ENCODE peak calls at places on chromosome 5, in nine cellular contexts. One of them, this sample, is unnamed.

GRCh38 chr5:143887901-143888648 is 76.1 kb downstream of the HMHB1 start:
- DNase-seq in hepatocyte: no peak
- DNase-seq in heart right ventricle: no peak
- DNase-seq in sigmoid colon: no peak
- DNase-seq in transverse colon: no peak
- DNase-seq in right atrium auricular region: no peak
- DNase-seq in PC-3: peak; percentile 23
- DNase-seq in lung: no peak
- DNase-seq in ovary: no peak
- DNase-seq in this sample: peak; percentile 63

GRCh38 chr5:149267241-149267973 is 4.3 kb upstream of the AFAP1L1 start:
- DNase-seq in PC-3: peak; percentile 94
- DNase-seq in right atrium auricular region: no peak
- DNase-seq in hepatocyte: no peak
- DNase-seq in transverse colon: no peak
- DNase-seq in heart right ventricle: no peak
- DNase-seq in sigmoid colon: no peak
- DNase-seq in lung: no peak
- DNase-seq in ovary: no peak
- DNase-seq in this sample: no peak

GRCh38 chr5:123549256-123549904 is 37.4 kb downstream of the CSNK1G3 start:
- DNase-seq in hepatocyte: no peak
- DNase-seq in transverse colon: peak; percentile 34
- DNase-seq in heart right ventricle: no peak
- DNase-seq in right atrium auricular region: no peak
- DNase-seq in sigmoid colon: no peak
- DNase-seq in lung: no peak
- DNase-seq in PC-3: no peak
- DNase-seq in ovary: no peak
- DNase-seq in this sample: no peak

GRCh38 chr5:669111-669841 is 23.9 kb downstream of the TPPP start:
- DNase-seq in ovary: peak; percentile 46
- DNase-seq in lung: no peak
- DNase-seq in PC-3: no peak
- DNase-seq in right atrium auricular region: no peak
- DNase-seq in hepatocyte: peak; percentile 43
- DNase-seq in sigmoid colon: peak; percentile 76
- DNase-seq in transverse colon: peak; percentile 49
- DNase-seq in heart right ventricle: no peak
- DNase-seq in this sample: peak; percentile 61

GRCh38 chr5:95818181-95819147 is 4.1 kb downstream of the GLRX start:
- DNase-seq in right atrium auricular region: no peak
- DNase-seq in sigmoid colon: no peak
- DNase-seq in lung: peak; percentile 55
- DNase-seq in PC-3: no peak
- DNase-seq in heart right ventricle: no peak
- DNase-seq in hepatocyte: no peak
- DNase-seq in ovary: no peak
- DNase-seq in transverse colon: no peak
- DNase-seq in this sample: no peak

GRCh38 chr5:173789031-173789920 is 98.9 kb upstream of the CPEB4 start:
- DNase-seq in ovary: no peak
- DNase-seq in PC-3: peak; percentile 87
- DNase-seq in lung: no peak
- DNase-seq in heart right ventricle: no peak
- DNase-seq in sigmoid colon: peak; percentile 41
- DNase-seq in hepatocyte: peak; percentile 35
- DNase-seq in transverse colon: no peak
- DNase-seq in right atrium auricular region: no peak
- DNase-seq in this sample: peak; percentile 83

GRCh38 chr5:177362102-177362868 is 4.6 kb downstream of the RGS14 start:
- DNase-seq in PC-3: no peak
- DNase-seq in lung: peak; percentile 54
- DNase-seq in heart right ventricle: no peak
- DNase-seq in ovary: no peak
- DNase-seq in transverse colon: no peak
- DNase-seq in sigmoid colon: no peak
- DNase-seq in hepatocyte: no peak
- DNase-seq in right atrium auricular region: no peak
- DNase-seq in this sample: no peak

GRCh38 chr5:146340260-146341081 is 1.8 kb downstream of the POU4F3 start:
- DNase-seq in heart right ventricle: peak; percentile 63
- DNase-seq in hepatocyte: peak; percentile 80
- DNase-seq in lung: peak; percentile 55
- DNase-seq in ovary: peak; percentile 23
- DNase-seq in right atrium auricular region: no peak
- DNase-seq in transverse colon: no peak
- DNase-seq in PC-3: peak; percentile 52
- DNase-seq in sigmoid colon: no peak
- DNase-seq in this sample: peak; percentile 59

GRCh38 chr5:154603978-154604679 is 126.1 kb upstream of the HAND1 start:
- DNase-seq in sigmoid colon: peak; percentile 81
- DNase-seq in heart right ventricle: peak; percentile 21
- DNase-seq in hepatocyte: peak; percentile 73
- DNase-seq in PC-3: peak; percentile 20
- DNase-seq in lung: peak; percentile 47
- DNase-seq in ovary: no peak
- DNase-seq in transverse colon: peak; percentile 14
- DNase-seq in right atrium auricular region: no peak
- DNase-seq in this sample: peak; percentile 1

GRCh38 chr5:82749453-82749852 is 327.7 kb downstream of the TMEM167A start:
- DNase-seq in PC-3: peak; percentile 4
- DNase-seq in ovary: no peak
- DNase-seq in heart right ventricle: no peak
- DNase-seq in right atrium auricular region: no peak
- DNase-seq in sigmoid colon: no peak
- DNase-seq in transverse colon: no peak
- DNase-seq in lung: no peak
- DNase-seq in hepatocyte: peak; percentile 10
- DNase-seq in this sample: peak; percentile 43

GRCh38 chr5:165620394-165620793 is 2115.0 kb downstream of the MAT2B start:
- DNase-seq in right atrium auricular region: no peak
- DNase-seq in hepatocyte: no peak
- DNase-seq in ovary: peak; percentile 30
- DNase-seq in heart right ventricle: no peak
- DNase-seq in sigmoid colon: peak; percentile 78
- DNase-seq in transverse colon: peak; percentile 10
- DNase-seq in PC-3: no peak
- DNase-seq in lung: no peak
- DNase-seq in this sample: no peak

GRCh38 chr5:172789687-172790495 is 18.9 kb upstream of the DUSP1 start:
- DNase-seq in transverse colon: no peak
- DNase-seq in right atrium auricular region: no peak
- DNase-seq in lung: no peak
- DNase-seq in hepatocyte: no peak
- DNase-seq in sigmoid colon: peak; percentile 65
- DNase-seq in PC-3: no peak
- DNase-seq in heart right ventricle: no peak
- DNase-seq in ovary: peak; percentile 76
- DNase-seq in this sample: no peak

GRCh38 chr5:152113401-152113800 is 188.8 kb upstream of the GLRA1 start:
- DNase-seq in ovary: no peak
- DNase-seq in right atrium auricular region: no peak
- DNase-seq in PC-3: no peak
- DNase-seq in transverse colon: no peak
- DNase-seq in lung: no peak
- DNase-seq in heart right ventricle: no peak
- DNase-seq in hepatocyte: no peak
- DNase-seq in sigmoid colon: no peak
- DNase-seq in this sample: peak; percentile 9

GRCh38 chr5:41510176-41510831 is at the start of gene PLCXD3:
- DNase-seq in right atrium auricular region: peak; percentile 64
- DNase-seq in hepatocyte: peak; percentile 29
- DNase-seq in lung: peak; percentile 28
- DNase-seq in heart right ventricle: peak; percentile 45
- DNase-seq in transverse colon: no peak
- DNase-seq in sigmoid colon: peak; percentile 60
- DNase-seq in ovary: peak; percentile 67
- DNase-seq in PC-3: peak; percentile 58
- DNase-seq in this sample: no peak

GRCh38 chr5:155728857-155729683 is 597.9 kb upstream of the SGCD start:
- DNase-seq in heart right ventricle: peak; percentile 19
- DNase-seq in ovary: no peak
- DNase-seq in hepatocyte: peak; percentile 41
- DNase-seq in sigmoid colon: no peak
- DNase-seq in PC-3: no peak
- DNase-seq in lung: no peak
- DNase-seq in transverse colon: no peak
- DNase-seq in right atrium auricular region: no peak
- DNase-seq in this sample: no peak

GRCh38 chr5:142845402-142845901 is 75.3 kb downstream of the ARHGAP26 start:
- DNase-seq in PC-3: no peak
- DNase-seq in heart right ventricle: no peak
- DNase-seq in sigmoid colon: no peak
- DNase-seq in transverse colon: peak; percentile 37
- DNase-seq in lung: no peak
- DNase-seq in hepatocyte: no peak
- DNase-seq in ovary: no peak
- DNase-seq in right atrium auricular region: no peak
- DNase-seq in this sample: no peak

DNA sequence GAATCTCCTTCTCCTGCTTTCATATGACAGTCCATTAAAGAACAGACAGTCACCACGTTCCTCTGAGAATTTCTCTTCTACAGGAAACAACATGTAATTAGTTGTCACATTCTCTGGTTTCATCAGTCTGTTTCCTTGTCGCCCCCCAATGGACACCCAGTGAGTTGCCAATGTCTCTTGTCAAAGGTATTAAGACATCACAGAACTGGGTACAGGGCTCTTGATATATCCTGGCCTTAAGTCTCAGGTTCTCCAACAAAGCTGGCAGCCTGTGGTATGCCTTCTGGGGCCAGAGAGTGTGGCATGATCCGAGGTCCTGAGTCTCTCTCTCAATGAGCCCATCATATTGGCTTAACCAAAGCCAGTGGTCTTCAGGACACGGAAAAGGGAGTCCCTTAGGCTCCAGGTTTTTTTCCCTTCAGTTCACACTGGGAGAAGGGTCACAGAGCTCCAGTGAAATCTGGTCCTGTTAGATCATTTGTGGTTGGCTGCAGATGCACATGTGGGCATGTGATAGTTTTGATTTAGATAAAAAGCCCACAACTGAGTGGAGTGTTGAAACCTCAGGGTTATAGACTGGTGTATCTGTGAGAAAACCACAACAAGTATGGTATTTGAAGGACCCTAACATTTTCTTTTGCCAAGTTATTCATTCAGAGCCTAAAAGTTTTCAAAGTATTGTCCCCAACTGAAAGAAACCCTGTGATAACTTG is 46.9 kb downstream of the PRLR start:
- DNase-seq in heart right ventricle: no peak
- DNase-seq in right atrium auricular region: no peak
- DNase-seq in PC-3: peak; percentile 72
- DNase-seq in ovary: peak; percentile 52
- DNase-seq in hepatocyte: peak; percentile 39
- DNase-seq in sigmoid colon: no peak
- DNase-seq in lung: peak; percentile 45
- DNase-seq in transverse colon: peak; percentile 56
- DNase-seq in this sample: peak; percentile 73
- TF ChIP-seq CTCF in heart right ventricle: peak; percentile 53
- TF ChIP-seq CTCF in right atrium auricular region: peak; percentile 66
- TF ChIP-seq CTCF in PC-3: peak; percentile 83
- TF ChIP-seq CTCF in ovary: no peak
- TF ChIP-seq CTCF in hepatocyte: peak; percentile 50
- TF ChIP-seq CTCF in sigmoid colon: peak; percentile 15
- TF ChIP-seq CTCF in lung: no peak
- TF ChIP-seq CTCF in transverse colon: peak; percentile 21
- TF ChIP-seq CTCF in this sample: peak; percentile 82

GRCh38 chr5:73280821-73281746 is 108.1 kb downstream of the TMEM174 start:
- DNase-seq in right atrium auricular region: no peak
- DNase-seq in lung: peak; percentile 71
- DNase-seq in transverse colon: no peak
- DNase-seq in sigmoid colon: no peak
- DNase-seq in ovary: peak; percentile 27
- DNase-seq in heart right ventricle: peak; percentile 54
- DNase-seq in hepatocyte: no peak
- DNase-seq in PC-3: peak; percentile 74
- DNase-seq in this sample: peak; percentile 70
- H3K27ac ChIP-seq in right atrium auricular region: no peak overlapping the region
- H3K27ac ChIP-seq in lung: peak overlapping the region; percentile 62
- H3K27ac ChIP-seq in transverse colon: no peak overlapping the region
- H3K27ac ChIP-seq in sigmoid colon: peak overlapping the region; percentile 32
- H3K27ac ChIP-seq in ovary: no peak overlapping the region
- H3K27ac ChIP-seq in heart right ventricle: no peak overlapping the region
- H3K27ac ChIP-seq in hepatocyte: no peak overlapping the region
- H3K27ac ChIP-seq in PC-3: peak overlapping the region; percentile 45
- H3K27ac ChIP-seq in this sample: no peak overlapping the region

DNA sequence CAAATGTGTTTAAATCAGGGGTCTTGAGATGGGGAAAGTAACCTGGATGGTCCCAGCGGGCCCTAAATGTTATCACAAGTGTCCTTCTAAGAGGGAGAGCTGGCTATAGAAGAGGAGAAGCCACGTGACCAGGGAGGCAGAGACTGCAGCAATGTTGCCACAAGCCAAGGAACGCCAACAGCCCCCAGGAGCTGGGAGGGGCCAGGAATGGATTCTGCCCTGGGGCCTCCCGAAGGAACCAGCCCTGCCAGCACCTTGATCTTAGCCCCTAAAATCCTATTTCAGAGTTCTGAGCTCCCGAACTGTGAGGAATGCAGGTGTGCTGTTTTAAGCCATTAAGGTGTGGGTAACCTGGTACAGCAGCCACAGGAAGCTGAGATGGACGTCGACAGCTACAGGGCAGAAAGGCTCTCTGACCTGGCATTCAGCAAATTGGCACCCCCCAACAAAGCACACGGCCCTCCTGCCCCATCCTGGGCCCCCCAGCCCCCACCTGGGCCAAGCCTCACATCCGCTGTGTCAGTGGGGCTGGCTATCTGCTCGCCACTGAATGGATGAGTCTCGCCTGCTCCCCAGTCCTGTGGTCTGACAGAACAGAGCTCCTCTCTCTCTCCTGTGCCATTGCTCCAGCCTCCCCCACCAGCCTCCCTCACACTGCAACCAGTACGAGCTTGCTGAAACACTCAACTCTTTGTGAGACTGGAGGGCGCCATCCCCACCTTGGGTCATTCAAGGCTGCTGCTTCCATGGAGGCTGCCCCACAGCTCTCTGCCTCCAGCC is 78.8 kb downstream of the ADAMTS2 start:
- DNase-seq in right atrium auricular region: peak; percentile 58
- DNase-seq in ovary: no peak
- DNase-seq in transverse colon: peak; percentile 2
- DNase-seq in PC-3: no peak
- DNase-seq in lung: no peak
- DNase-seq in hepatocyte: peak; percentile 4
- DNase-seq in sigmoid colon: peak; percentile 66
- DNase-seq in heart right ventricle: no peak
- DNase-seq in this sample: no peak
- H3K4me3 ChIP-seq in right atrium auricular region: no peak overlapping the region
- H3K4me3 ChIP-seq in ovary: no peak overlapping the region
- H3K4me3 ChIP-seq in transverse colon: no peak overlapping the region
- H3K4me3 ChIP-seq in PC-3: no peak overlapping the region
- H3K4me3 ChIP-seq in lung: no peak overlapping the region
- H3K4me3 ChIP-seq in hepatocyte: no peak overlapping the region
- H3K4me3 ChIP-seq in sigmoid colon: no peak overlapping the region
- H3K4me3 ChIP-seq in heart right ventricle: no peak overlapping the region
- H3K4me3 ChIP-seq in this sample: no peak overlapping the region

DNA sequence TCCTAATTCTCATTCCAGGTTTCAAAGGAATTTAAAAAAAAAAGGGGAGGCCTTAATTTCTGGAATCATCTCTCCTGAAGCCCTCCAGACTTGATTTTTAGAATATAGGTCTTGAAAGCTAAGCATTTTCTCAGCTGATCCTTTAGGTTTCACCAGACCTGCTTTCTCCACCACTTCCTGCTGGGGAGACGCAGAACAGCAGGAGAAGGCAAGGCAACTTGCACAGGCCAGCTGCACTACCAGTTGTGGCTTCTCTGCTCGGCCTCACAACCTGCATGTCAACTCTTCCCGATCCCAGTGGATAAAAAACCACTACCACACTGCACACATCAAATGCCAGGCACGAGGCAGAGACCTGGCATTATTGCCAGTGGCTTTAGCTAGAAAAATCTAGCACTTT is 119.8 kb downstream of the SIL1 start:
- DNase-seq in transverse colon: no peak
- DNase-seq in sigmoid colon: no peak
- DNase-seq in right atrium auricular region: no peak
- DNase-seq in hepatocyte: no peak
- DNase-seq in heart right ventricle: no peak
- DNase-seq in PC-3: no peak
- DNase-seq in lung: no peak
- DNase-seq in ovary: no peak
- DNase-seq in this sample: no peak
- TF ChIP-seq CTCF in transverse colon: no peak
- TF ChIP-seq CTCF in sigmoid colon: no peak
- TF ChIP-seq CTCF in right atrium auricular region: no peak
- TF ChIP-seq CTCF in hepatocyte: no peak
- TF ChIP-seq CTCF in heart right ventricle: no peak
- TF ChIP-seq CTCF in PC-3: no peak
- TF ChIP-seq CTCF in lung: no peak
- TF ChIP-seq CTCF in ovary: no peak
- TF ChIP-seq CTCF in this sample: peak; percentile 17